ENCODE peak calls at places on chromosomes 11 and 22, in ten cellular contexts. U is fibroblast of lung; S is nephron progenitor cell; K is iPS-NIHi11; O is upper lobe of left lung; M is endothelial cell of umbilical vein; Y is cardiac fibroblast; X is activated T-cell treated with anti-CD3 and anti-CD28 coated beads for 1 hour; F is CD8-positive, alpha-beta T cell; A is effector memory CD8-positive, alpha-beta T cell. B is an unnamed sample.

GRCh38 chr11:42338056-42338455 is 878.6 kb upstream of the LRRC4C start:
- DNase-seq in U (peak), S (no peak), K (no peak), O (no peak), M (no peak), Y (no peak), X (no peak), F (no peak), A (no peak), B (no peak)

GRCh38 chr11:58579192-58580129 is 598 bp downstream of the ZFP91 start:
- DNase-seq in U (peak), S (peak), K (peak), O (peak), M (peak), Y (peak), X (peak), F (peak), A (peak), B (peak)

GRCh38 chr11:11976476-11977187 is 31.8 kb downstream of the DKK3 start:
- DNase-seq in U (peak), S (no peak), K (no peak), O (peak), M (peak), Y (no peak), X (no peak), F (no peak), A (no peak), B (no peak)

GRCh38 chr11:1073261-1073724 is 1.4 kb upstream of the MUC2 start:
- DNase-seq in U (peak), S (no peak), K (no peak), O (peak), M (peak), Y (peak), X (no peak), F (no peak), A (no peak), B (no peak)

GRCh38 chr11:105790021-105790420 is 180.1 kb downstream of the GRIA4 start:
- DNase-seq in U (no peak), S (no peak), K (no peak), O (no peak), M (no peak), Y (no peak), X (no peak), F (no peak), A (no peak), B (no peak)

GRCh38 chr11:122784325-122785155 is 53.8 kb upstream of the CRTAM start:
- DNase-seq in U (peak), S (no peak), K (no peak), O (no peak), M (peak), Y (peak), X (no peak), F (no peak), A (no peak), B (no peak)

GRCh38 chr11:92308366-92308765 is 83.7 kb downstream of the FAT3 start:
- DNase-seq in U (no peak), S (no peak), K (no peak), O (no peak), M (no peak), Y (no peak), X (no peak), F (no peak), A (no peak), B (no peak)

GRCh38 chr22:31614781-31615480 is 47.1 kb downstream of the PISD start:
- DNase-seq in U (no peak), S (no peak), K (no peak), O (peak), M (no peak), Y (no peak), X (no peak), F (no peak), A (no peak), B (no peak)

B was measured in NCI-H345.